ENCODE peak calls at places on chromosomes 1 and 21, in seven cellular contexts. K, T, O, M, Z, X and D are unnamed samples.

GRCh38 chr1:22420456-22421053 is 31.1 kb upstream of the ZBTB40 start:
- DNase-seq in K (peak), T (peak), O (peak), M (peak), Z (peak), X (peak), D (peak)

GRCh38 chr21:29237110-29238051 is 61.3 kb upstream of the BACH1 start:
- DNase-seq in K (no peak), T (peak), O (peak), M (no peak), Z (no peak), X (no peak), D (no peak)

GRCh38 chr1:225767591-225768540 is 9.8 kb upstream of the SRP9 start:
- DNase-seq in K (no peak), T (peak), O (peak), M (peak), Z (peak), X (peak), D (no peak)

GRCh38 chr1:93079685-93080141 is 630 bp downstream of the MTF2 start:
- DNase-seq in K (no peak), T (peak), O (peak), M (no peak), Z (peak), X (no peak), D (no peak)

GRCh38 chr21:42291751-42292562 is 23.3 kb downstream of the TFF3 start:
- DNase-seq in K (no peak), T (no peak), O (no peak), M (no peak), Z (no peak), X (no peak), D (no peak)

GRCh38 chr21:34154878-34155277 is 81.5 kb downstream of the MRPS6 start:
- DNase-seq in K (no peak), T (no peak), O (no peak), M (no peak), Z (no peak), X (no peak), D (no peak)

GRCh38 chr1:151535326-151536271 is 4.5 kb upstream of the TUFT1 start:
- DNase-seq in K (no peak), T (no peak), O (no peak), M (no peak), Z (no peak), X (peak), D (no peak)

GRCh38 chr1:160096491-160097116 is 1.8 kb downstream of the IGSF8 start:
- DNase-seq in K (no peak), T (peak), O (no peak), M (no peak), Z (peak), X (peak), D (no peak)

GRCh38 chr1:218467101-218467728 is 122.1 kb downstream of the TGFB2 start:
- DNase-seq in K (no peak), T (no peak), O (no peak), M (no peak), Z (no peak), X (peak), D (no peak)

GRCh38 chr1:204729516-204729915 is 44.0 kb upstream of the LRRN2 start:
- DNase-seq in K (no peak), T (no peak), O (no peak), M (no peak), Z (no peak), X (no peak), D (no peak)

GRCh38 chr1:54716299-54717047 is 812 bp downstream of the TTC4 start:
- DNase-seq in K (peak), T (peak), O (no peak), M (peak), Z (peak), X (peak), D (no peak)

GRCh38 chr1:107557095-107557494 is 407.9 kb downstream of the VAV3 start:
- DNase-seq in K (no peak), T (peak), O (no peak), M (no peak), Z (no peak), X (no peak), D (no peak)

GRCh38 chr1:109947582-109948284 is 36.8 kb upstream of the AHCYL1 start:
- DNase-seq in K (no peak), T (no peak), O (no peak), M (no peak), Z (no peak), X (no peak), D (no peak)

GRCh38 chr1:47804127-47804526 is 193.1 kb downstream of the TRABD2B start:
- DNase-seq in K (no peak), T (no peak), O (no peak), M (no peak), Z (no peak), X (no peak), D (peak)

GRCh38 chr1:202553560-202554038 is 156.7 kb downstream of the SYT2 start:
- DNase-seq in K (no peak), T (no peak), O (peak), M (no peak), Z (no peak), X (peak), D (no peak)

GRCh38 chr1:8910331-8910730 is 31.8 kb upstream of the ENO1 start:
- DNase-seq in K (no peak), T (no peak), O (no peak), M (no peak), Z (no peak), X (no peak), D (no peak)

GRCh38 chr21:26717146-26717739 is 128.0 kb downstream of the ADAMTS1 start:
- DNase-seq in K (no peak), T (peak), O (peak), M (peak), Z (peak), X (peak), D (no peak)

GRCh38 chr1:236288620-236288976 is 6.8 kb upstream of the ERO1B start:
- DNase-seq in K (no peak), T (no peak), O (no peak), M (no peak), Z (no peak), X (no peak), D (no peak)

GRCh38 chr1:112297536-112297935 is 98.5 kb upstream of the CTTNBP2NL start:
- DNase-seq in K (no peak), T (peak), O (peak), M (no peak), Z (no peak), X (peak), D (no peak)

GRCh38 chr21:26753822-26754221 is 91.4 kb downstream of the ADAMTS1 start:
- DNase-seq in K (no peak), T (no peak), O (no peak), M (no peak), Z (no peak), X (no peak), D (no peak)

GRCh38 chr1:107559881-107560280 is 405.1 kb downstream of the VAV3 start:
- DNase-seq in K (no peak), T (peak), O (no peak), M (no peak), Z (peak), X (no peak), D (no peak)

GRCh38 chr1:188314557-188315137 is 1485.9 kb downstream of the PLA2G4A start:
- DNase-seq in K (no peak), T (no peak), O (peak), M (no peak), Z (no peak), X (no peak), D (no peak)

GRCh38 chr1:175933801-175934200 is 190.4 kb upstream of the TNR start:
- DNase-seq in K (no peak), T (no peak), O (no peak), M (no peak), Z (peak), X (peak), D (no peak)

GRCh38 chr21:45535341-45536081 is 6.7 kb downstream of the SLC19A1 start:
- DNase-seq in K (no peak), T (no peak), O (no peak), M (no peak), Z (no peak), X (no peak), D (no peak)

GRCh38 chr21:31604591-31605190 is 54.8 kb upstream of the SOD1 start:
- DNase-seq in K (peak), T (peak), O (peak), M (peak), Z (peak), X (peak), D (peak)

GRCh38 chr1:201499795-201500669 is 6.9 kb downstream of the CSRP1 start:
- DNase-seq in K (no peak), T (no peak), O (no peak), M (no peak), Z (no peak), X (no peak), D (no peak)

GRCh38 chr1:147853391-147853790 is 49.2 kb upstream of the GJA8 start:
- DNase-seq in K (peak), T (peak), O (no peak), M (no peak), Z (peak), X (peak), D (no peak)

GRCh38 chr1:204623894-204624361 is 61.6 kb downstream of the LRRN2 start:
- DNase-seq in K (no peak), T (no peak), O (peak), M (no peak), Z (peak), X (no peak), D (peak)